ENCODE peak calls at places on chromosomes 12 and 14, in four cellular contexts. G, U, D and Y are unnamed samples.

GRCh38 chr12:2613674-2614073 is 181.1 kb upstream of the FKBP4 start:
- DNase-seq in G (no peak), U (peak), D (peak), Y (peak)

GRCh38 chr12:132164426-132164825 is 20.2 kb downstream of the NOC4L start:
- DNase-seq in G (no peak), U (no peak), D (no peak), Y (no peak)

GRCh38 chr14:43135877-43136411 is 1371.1 kb downstream of the FSCB start:
- DNase-seq in G (no peak), D (no peak), U (no peak), Y (no peak)

GRCh38 chr12:55970775-55971174 is 3.1 kb upstream of the RAB5B start:
- DNase-seq in D (no peak), G (no peak), U (peak), Y (no peak)

GRCh38 chr12:30796891-30797371 is 42.2 kb upstream of the CAPRIN2 start:
- DNase-seq in G (no peak), D (no peak), U (peak), Y (peak)

GRCh38 chr12:4518106-4518728 is 20.5 kb upstream of the RAD51AP1 start:
- DNase-seq in G (no peak), U (peak), D (no peak), Y (no peak)

GRCh38 chr12:57518920-57519757 is 1.2 kb downstream of the DDIT3 start:
- DNase-seq in G (peak), U (peak), D (no peak), Y (no peak)

GRCh38 chr12:2264622-2265306 is 212.0 kb downstream of the CACNA1C start:
- DNase-seq in D (no peak), G (no peak), U (peak), Y (no peak)

GRCh38 chr14:60720962-60721330 is 3.2 kb downstream of the SIX4 start:
- DNase-seq in G (no peak), D (no peak), U (no peak), Y (no peak)

GRCh38 chr12:105220150-105220928 is 15.6 kb downstream of the APPL2 start:
- DNase-seq in U (no peak), D (no peak), G (no peak), Y (no peak)

GRCh38 chr12:46824709-46825108 is 1.1 kb downstream of the SLC38A4 start:
- DNase-seq in G (no peak), D (no peak), U (no peak), Y (no peak)

GRCh38 chr14:69355955-69356321 is 42.2 kb downstream of the ERH start:
- DNase-seq in G (no peak), U (peak), D (no peak), Y (no peak)

GRCh38 chr12:104671407-104672095 is 214.8 kb downstream of the CHST11 start:
- DNase-seq in U (peak), G (peak), D (peak), Y (peak)

GRCh38 chr14:90645842-90646443 is 170.3 kb downstream of the TTC7B start:
- DNase-seq in U (peak), G (no peak), D (no peak), Y (peak)

GRCh38 chr12:4824415-4824814 is 85.3 kb upstream of the KCNA1 start:
- DNase-seq in D (no peak), G (no peak), U (peak), Y (peak)

GRCh38 chr14:31937730-31938346 is 139.3 kb upstream of the ARHGAP5 start:
- DNase-seq in U (peak), G (peak), D (peak), Y (peak)

GRCh38 chr14:99296517-99296916 is 24.5 kb upstream of the BCL11B start:
- DNase-seq in D (no peak), U (no peak), G (no peak), Y (no peak)

GRCh38 chr14:61561657-61562276 is 133.5 kb upstream of the HIF1A start:
- DNase-seq in D (no peak), U (peak), G (no peak), Y (peak)

GRCh38 chr14:83632375-83632774 is 1897.6 kb upstream of the FLRT2 start:
- DNase-seq in U (no peak), D (no peak), G (no peak), Y (no peak)

GRCh38 chr12:77914089-77914488 is 83.4 kb downstream of the NAV3 start:
- DNase-seq in G (no peak), U (no peak), D (no peak), Y (no peak)

GRCh38 chr14:51603495-51603894 is 48.2 kb upstream of the FRMD6 start:
- DNase-seq in U (no peak), D (no peak), G (no peak), Y (no peak)

GRCh38 chr12:10736460-10736859 is 13.3 kb upstream of the YBX3 start:
- DNase-seq in D (no peak), G (peak), U (no peak), Y (no peak)

GRCh38 chr12:75623631-75624118 is 112.3 kb upstream of the KRR1 start:
- DNase-seq in U (peak), D (no peak), G (peak), Y (peak)

GRCh38 chr12:111304642-111305071 is 64.2 kb downstream of the PHETA1 start:
- DNase-seq in G (peak), U (no peak), D (no peak), Y (peak)

GRCh38 chr12:50187084-50187900 is 20.1 kb upstream of the CERS5 start:
- DNase-seq in U (peak), G (no peak), D (peak), Y (no peak)

GRCh38 chr14:24365600-24366374 is 2.2 kb upstream of the NFATC4 start:
- DNase-seq in U (peak), G (no peak), D (peak), Y (peak)

GRCh38 chr14:34299360-34299759 is 162.7 kb downstream of the SPTSSA start:
- DNase-seq in U (no peak), G (no peak), D (no peak), Y (no peak)

GRCh38 chr12:41795910-41796309 is 348.8 kb downstream of the GXYLT1 start:
- DNase-seq in D (no peak), U (no peak), G (no peak), Y (peak)

GRCh38 chr12:30166416-30166815 is 382.7 kb upstream of the TMTC1 start:
- DNase-seq in D (no peak), G (no peak), U (no peak), Y (no peak)

GRCh38 chr12:53737951-53738833 is 10.9 kb upstream of the CALCOCO1 start:
- DNase-seq in G (no peak), D (no peak), U (no peak), Y (no peak)

GRCh38 chr12:113651662-113652061 is 180.0 kb upstream of the LHX5 start:
- DNase-seq in U (no peak), G (no peak), D (no peak), Y (no peak)
- TF ChIP-seq FOS in U (no peak), G (no peak), D (no peak), Y (no peak)

DNA sequence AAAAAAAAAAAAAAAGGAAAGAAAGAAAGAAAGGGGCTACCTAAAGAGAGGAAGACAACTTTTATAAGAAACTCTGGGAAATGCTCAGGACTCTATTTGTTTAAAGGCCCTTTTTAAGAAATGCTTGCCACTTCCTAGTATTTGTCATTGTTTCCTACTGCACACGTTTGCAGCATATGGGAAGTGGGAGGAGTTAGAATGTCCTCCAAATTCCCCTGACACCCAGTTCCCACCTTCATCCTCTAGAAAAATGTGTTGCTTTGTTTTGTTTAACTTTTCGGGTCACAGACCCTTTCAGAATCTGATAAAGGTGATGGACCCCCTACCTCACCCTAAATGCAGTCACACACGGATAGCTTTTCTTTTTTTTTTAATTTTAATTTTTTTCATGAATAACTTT is 40.8 kb downstream of the NINJ2 start:
- DNase-seq in D (no peak), U (no peak), G (no peak), Y (peak)
- TF ChIP-seq POLR2A in D (no peak), U (no peak), G (no peak), Y (no peak)

GRCh38 chr14:55449116-55449515 is 8.7 kb upstream of the TBPL2 start:
- DNase-seq in U (no peak), G (no peak), D (no peak), Y (no peak)
- TF ChIP-seq FOS in U (no peak), G (no peak), D (no peak), Y (no peak)

GRCh38 chr12:51371295-51371953 is 19.8 kb downstream of the GALNT6 start:
- DNase-seq in U (peak), G (no peak), D (no peak), Y (peak)
- TF ChIP-seq POLR2A in U (no peak), G (no peak), D (no peak), Y (no peak)

DNA sequence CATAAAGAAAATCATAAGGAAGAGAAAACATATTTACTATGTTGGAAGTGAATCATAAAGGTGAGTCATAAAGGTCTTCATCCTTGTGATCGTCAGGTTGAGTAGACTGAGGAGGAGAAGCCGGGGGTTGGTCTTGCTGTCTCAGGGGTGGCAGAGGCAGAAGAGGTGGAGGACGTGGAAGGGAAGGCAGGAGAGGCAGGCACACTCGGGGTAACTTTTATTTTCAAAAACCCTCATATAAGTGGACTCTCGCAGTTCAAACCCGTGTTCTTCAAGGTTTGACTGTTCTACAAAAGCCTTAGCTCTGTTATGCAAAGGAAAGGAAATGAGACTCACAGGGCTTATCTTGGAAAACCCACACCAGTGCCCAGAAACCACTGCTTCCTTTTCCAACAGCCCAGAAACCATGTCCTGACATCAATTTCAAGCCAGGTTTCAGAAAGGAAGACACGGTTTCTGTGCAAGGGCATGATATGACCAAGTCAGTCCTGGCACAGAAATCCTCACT is 14.0 kb downstream of the SMCO2 start:
- DNase-seq in D (peak), U (peak), G (no peak), Y (peak)
- TF ChIP-seq FOS in D (no peak), U (no peak), G (no peak), Y (peak)

DNA sequence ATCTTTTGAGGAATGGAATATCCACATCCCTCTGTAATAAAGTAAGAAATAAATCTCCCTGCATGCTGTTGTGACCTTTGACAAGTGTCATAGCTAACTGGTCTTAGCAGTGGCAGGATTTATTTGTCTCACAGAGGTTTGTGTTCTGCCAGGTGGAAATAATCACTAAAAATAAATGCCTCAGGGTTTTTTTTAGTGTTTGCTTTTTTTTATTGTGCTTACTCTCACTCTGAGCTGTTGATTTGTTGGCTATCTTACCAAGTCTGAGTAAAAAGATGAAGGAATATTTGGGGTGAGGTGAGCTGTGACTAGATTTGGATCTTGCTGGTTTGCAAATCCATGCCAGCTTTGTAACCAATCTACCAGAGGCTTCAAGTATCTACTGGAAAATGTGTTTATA is 285.4 kb downstream of the ALG10B start:
- DNase-seq in G (no peak), D (no peak), U (no peak), Y (no peak)
- TF ChIP-seq POLR2A in G (no peak), D (no peak), U (no peak), Y (no peak)

GRCh38 chr12:73731658-73732057 is 806.0 kb upstream of the ATXN7L3B start:
- DNase-seq in G (no peak), U (no peak), D (no peak), Y (no peak)

GRCh38 chr12:73726881-73727280 is 810.8 kb upstream of the ATXN7L3B start:
- DNase-seq in G (no peak), D (no peak), U (no peak), Y (no peak)
- TF ChIP-seq FOS in G (no peak), D (no peak), U (no peak), Y (no peak)

GRCh38 chr12:126163984-126164383 is 1098.7 kb downstream of the AACS start:
- DNase-seq in U (no peak), G (no peak), D (no peak), Y (no peak)
- TF ChIP-seq POLR2A in U (no peak), G (no peak), D (no peak), Y (no peak)